ENCODE peak calls at places on chromosomes 12 and 14, in ten cellular contexts. One of them, this sample, is unnamed.

GRCh38 chr12:110107369-110108281 is 16.5 kb upstream of the IFT81 start:
- DNase-seq in dorsolateral prefrontal cortex: no peak
- DNase-seq in COR-L47: no peak
- DNase-seq in AG08395: peak; percentile 75
- DNase-seq in suprapubic skin: no peak
- DNase-seq in ureter: peak; percentile 72
- DNase-seq in SHP77: no peak
- DNase-seq in pons: no peak
- DNase-seq in ovary: peak; percentile 64
- DNase-seq in NCI-H345: no peak
- DNase-seq in this sample: peak; percentile 47

GRCh38 chr12:79689477-79690155 is 1.1 kb downstream of the PAWR start:
- DNase-seq in SHP77: peak; percentile 56
- DNase-seq in NCI-H345: peak; percentile 56
- DNase-seq in ovary: peak; percentile 62
- DNase-seq in ureter: peak; percentile 57
- DNase-seq in COR-L47: peak; percentile 44
- DNase-seq in AG08395: peak; percentile 21
- DNase-seq in suprapubic skin: no peak
- DNase-seq in dorsolateral prefrontal cortex: no peak
- DNase-seq in pons: peak; percentile 31
- DNase-seq in this sample: peak; percentile 49

GRCh38 chr14:66724996-66725395 is 217.0 kb downstream of the GPHN start:
- DNase-seq in pons: no peak
- DNase-seq in AG08395: no peak
- DNase-seq in suprapubic skin: no peak
- DNase-seq in COR-L47: no peak
- DNase-seq in ovary: no peak
- DNase-seq in SHP77: no peak
- DNase-seq in ureter: no peak
- DNase-seq in NCI-H345: no peak
- DNase-seq in dorsolateral prefrontal cortex: no peak
- DNase-seq in this sample: no peak

GRCh38 chr12:121436706-121437105 is 36.8 kb downstream of the RNF34 start:
- DNase-seq in dorsolateral prefrontal cortex: no peak
- DNase-seq in suprapubic skin: no peak
- DNase-seq in ovary: no peak
- DNase-seq in ureter: no peak
- DNase-seq in SHP77: no peak
- DNase-seq in pons: no peak
- DNase-seq in AG08395: no peak
- DNase-seq in NCI-H345: no peak
- DNase-seq in COR-L47: no peak
- DNase-seq in this sample: no peak

GRCh38 chr12:128609861-128610260 is 213.9 kb downstream of the SLC15A4 start:
- DNase-seq in ureter: no peak
- DNase-seq in AG08395: no peak
- DNase-seq in suprapubic skin: no peak
- DNase-seq in dorsolateral prefrontal cortex: no peak
- DNase-seq in pons: no peak
- DNase-seq in SHP77: no peak
- DNase-seq in ovary: no peak
- DNase-seq in NCI-H345: no peak
- DNase-seq in COR-L47: no peak
- DNase-seq in this sample: no peak

GRCh38 chr14:94047581-94047980 is 21.4 kb downstream of the OTUB2 start:
- DNase-seq in suprapubic skin: peak; percentile 54
- DNase-seq in AG08395: no peak
- DNase-seq in pons: no peak
- DNase-seq in COR-L47: no peak
- DNase-seq in NCI-H345: no peak
- DNase-seq in ureter: no peak
- DNase-seq in dorsolateral prefrontal cortex: no peak
- DNase-seq in ovary: no peak
- DNase-seq in SHP77: no peak
- DNase-seq in this sample: no peak

GRCh38 chr12:103397536-103397935 is 98.2 kb downstream of the C12orf42 start:
- DNase-seq in ureter: no peak
- DNase-seq in suprapubic skin: no peak
- DNase-seq in dorsolateral prefrontal cortex: no peak
- DNase-seq in NCI-H345: no peak
- DNase-seq in COR-L47: no peak
- DNase-seq in AG08395: no peak
- DNase-seq in ovary: no peak
- DNase-seq in SHP77: no peak
- DNase-seq in pons: no peak
- DNase-seq in this sample: no peak

GRCh38 chr12:59742831-59743230 is 147.0 kb downstream of the SLC16A7 start:
- DNase-seq in ureter: no peak
- DNase-seq in SHP77: no peak
- DNase-seq in ovary: no peak
- DNase-seq in pons: no peak
- DNase-seq in COR-L47: no peak
- DNase-seq in NCI-H345: no peak
- DNase-seq in suprapubic skin: no peak
- DNase-seq in dorsolateral prefrontal cortex: no peak
- DNase-seq in AG08395: peak; percentile 48
- DNase-seq in this sample: no peak

GRCh38 chr12:111606651-111607232 is 7.6 kb upstream of the ATXN2 start:
- DNase-seq in ovary: no peak
- DNase-seq in COR-L47: no peak
- DNase-seq in ureter: no peak
- DNase-seq in NCI-H345: no peak
- DNase-seq in pons: peak; percentile 64
- DNase-seq in AG08395: no peak
- DNase-seq in SHP77: no peak
- DNase-seq in suprapubic skin: no peak
- DNase-seq in dorsolateral prefrontal cortex: no peak
- DNase-seq in this sample: no peak

GRCh38 chr14:77541905-77542304 is 43.3 kb upstream of the ISM2 start:
- DNase-seq in AG08395: no peak
- DNase-seq in pons: no peak
- DNase-seq in SHP77: no peak
- DNase-seq in dorsolateral prefrontal cortex: no peak
- DNase-seq in suprapubic skin: no peak
- DNase-seq in ovary: no peak
- DNase-seq in ureter: no peak
- DNase-seq in COR-L47: no peak
- DNase-seq in NCI-H345: no peak
- DNase-seq in this sample: no peak

GRCh38 chr14:34488528-34488927 is 26.5 kb upstream of the SPTSSA start:
- DNase-seq in COR-L47: no peak
- DNase-seq in ureter: no peak
- DNase-seq in dorsolateral prefrontal cortex: no peak
- DNase-seq in suprapubic skin: no peak
- DNase-seq in pons: no peak
- DNase-seq in SHP77: no peak
- DNase-seq in ovary: no peak
- DNase-seq in AG08395: no peak
- DNase-seq in NCI-H345: no peak
- DNase-seq in this sample: no peak

GRCh38 chr12:2064078-2064507 is 11.3 kb downstream of the CACNA1C start:
- DNase-seq in ovary: no peak
- DNase-seq in COR-L47: no peak
- DNase-seq in pons: no peak
- DNase-seq in suprapubic skin: no peak
- DNase-seq in AG08395: no peak
- DNase-seq in NCI-H345: no peak
- DNase-seq in ureter: no peak
- DNase-seq in SHP77: no peak
- DNase-seq in dorsolateral prefrontal cortex: no peak
- DNase-seq in this sample: no peak

GRCh38 chr12:107560906-107561285 is 124.7 kb upstream of the PWP1 start:
- DNase-seq in COR-L47: no peak
- DNase-seq in NCI-H345: no peak
- DNase-seq in pons: no peak
- DNase-seq in dorsolateral prefrontal cortex: no peak
- DNase-seq in ureter: no peak
- DNase-seq in SHP77: no peak
- DNase-seq in ovary: no peak
- DNase-seq in AG08395: no peak
- DNase-seq in suprapubic skin: no peak
- DNase-seq in this sample: no peak

GRCh38 chr12:90978117-90978770 is 23.3 kb upstream of the CCER1 start:
- DNase-seq in suprapubic skin: no peak
- DNase-seq in AG08395: peak; percentile 68
- DNase-seq in ovary: no peak
- DNase-seq in SHP77: no peak
- DNase-seq in ureter: no peak
- DNase-seq in dorsolateral prefrontal cortex: no peak
- DNase-seq in NCI-H345: peak; percentile 44
- DNase-seq in COR-L47: no peak
- DNase-seq in pons: peak; percentile 66
- DNase-seq in this sample: no peak

GRCh38 chr12:79635676-79636075 is 55.1 kb downstream of the PAWR start:
- DNase-seq in NCI-H345: no peak
- DNase-seq in SHP77: no peak
- DNase-seq in dorsolateral prefrontal cortex: no peak
- DNase-seq in suprapubic skin: no peak
- DNase-seq in ovary: no peak
- DNase-seq in COR-L47: no peak
- DNase-seq in pons: no peak
- DNase-seq in ureter: no peak
- DNase-seq in AG08395: peak; percentile 30
- DNase-seq in this sample: no peak

GRCh38 chr12:40892528-40892927 is 200.3 kb downstream of the CNTN1 start:
- DNase-seq in COR-L47: no peak
- DNase-seq in ureter: no peak
- DNase-seq in pons: no peak
- DNase-seq in NCI-H345: no peak
- DNase-seq in SHP77: no peak
- DNase-seq in dorsolateral prefrontal cortex: no peak
- DNase-seq in AG08395: no peak
- DNase-seq in ovary: no peak
- DNase-seq in suprapubic skin: no peak
- DNase-seq in this sample: no peak

GRCh38 chr14:52269100-52269499 is 1.6 kb downstream of the PTGDR start:
- DNase-seq in COR-L47: no peak
- DNase-seq in NCI-H345: no peak
- DNase-seq in ovary: no peak
- DNase-seq in ureter: no peak
- DNase-seq in SHP77: no peak
- DNase-seq in AG08395: no peak
- DNase-seq in dorsolateral prefrontal cortex: no peak
- DNase-seq in pons: no peak
- DNase-seq in suprapubic skin: no peak
- DNase-seq in this sample: no peak

GRCh38 chr12:76033116-76034001 is 1.8 kb upstream of the PHLDA1 start:
- DNase-seq in COR-L47: no peak
- DNase-seq in AG08395: peak; percentile 33
- DNase-seq in NCI-H345: no peak
- DNase-seq in ovary: no peak
- DNase-seq in suprapubic skin: no peak
- DNase-seq in pons: no peak
- DNase-seq in SHP77: no peak
- DNase-seq in dorsolateral prefrontal cortex: no peak
- DNase-seq in ureter: no peak
- DNase-seq in this sample: no peak

GRCh38 chr12:120853188-120853587 is 51.0 kb downstream of the SPPL3 start:
- DNase-seq in SHP77: no peak
- DNase-seq in suprapubic skin: no peak
- DNase-seq in NCI-H345: no peak
- DNase-seq in COR-L47: no peak
- DNase-seq in dorsolateral prefrontal cortex: no peak
- DNase-seq in ureter: no peak
- DNase-seq in ovary: no peak
- DNase-seq in pons: no peak
- DNase-seq in AG08395: no peak
- DNase-seq in this sample: no peak

GRCh38 chr12:22765731-22766130 is 140.8 kb downstream of the ETNK1 start:
- DNase-seq in ovary: no peak
- DNase-seq in ureter: no peak
- DNase-seq in suprapubic skin: no peak
- DNase-seq in SHP77: no peak
- DNase-seq in dorsolateral prefrontal cortex: no peak
- DNase-seq in pons: no peak
- DNase-seq in AG08395: no peak
- DNase-seq in COR-L47: no peak
- DNase-seq in NCI-H345: no peak
- DNase-seq in this sample: no peak

GRCh38 chr12:96070670-96071279 is 35.4 kb upstream of the LTA4H start:
- DNase-seq in suprapubic skin: no peak
- DNase-seq in COR-L47: peak; percentile 15
- DNase-seq in SHP77: peak; percentile 56
- DNase-seq in ovary: no peak
- DNase-seq in ureter: no peak
- DNase-seq in NCI-H345: peak; percentile 11
- DNase-seq in pons: peak; percentile 30
- DNase-seq in dorsolateral prefrontal cortex: no peak
- DNase-seq in AG08395: no peak
- DNase-seq in this sample: no peak

GRCh38 chr12:92224685-92225331 is 79.2 kb upstream of the BTG1 start:
- DNase-seq in suprapubic skin: no peak
- DNase-seq in pons: no peak
- DNase-seq in ureter: no peak
- DNase-seq in NCI-H345: no peak
- DNase-seq in COR-L47: no peak
- DNase-seq in AG08395: peak; percentile 52
- DNase-seq in ovary: no peak
- DNase-seq in SHP77: no peak
- DNase-seq in dorsolateral prefrontal cortex: no peak
- DNase-seq in this sample: no peak

GRCh38 chr14:75277000-75277795 is 1.4 kb upstream of the FOS start:
- DNase-seq in suprapubic skin: peak; percentile 97
- DNase-seq in ureter: peak; percentile 88
- DNase-seq in NCI-H345: peak; percentile 74
- DNase-seq in SHP77: peak; percentile 79
- DNase-seq in ovary: peak; percentile 90
- DNase-seq in AG08395: peak; percentile 86
- DNase-seq in dorsolateral prefrontal cortex: peak; percentile 87
- DNase-seq in COR-L47: peak; percentile 71
- DNase-seq in pons: peak; percentile 87
- DNase-seq in this sample: peak; percentile 86